ENCODE peak calls at places on chromosomes 3 and 15, in seven cellular contexts. J is NB4, D is choroid plexus epithelial cell, A is Panc1, Q is sigmoid colon, C is IMR-90, B is AG04450. T is an unnamed sample.
A peak's percentile ranks its signal among the peaks of the same experiment; 100 is the strongest.

GRCh38 chr15:25886498-25887140 is 23.5 kb upstream of the ATP10A start:
- DNase-seq in J (no peak), D (no peak), A (no peak), Q (no peak), C (no peak), B (no peak), T (no peak)

GRCh38 chr15:46265664-46266063 is 630.8 kb downstream of the SQOR start:
- DNase-seq in J (no peak), D (no peak), A (no peak), Q (no peak), C (no peak), B (no peak), T (no peak)

GRCh38 chr15:73851679-73852078 is 21.7 kb upstream of the TBC1D21 start:
- DNase-seq in J (peak; percentile 63), D (peak; percentile 76), A (no peak), Q (no peak), C (peak; percentile 64), B (peak; percentile 10), T (no peak)

GRCh38 chr3:28250999-28251398 is 9.6 kb downstream of the CMC1 start:
- DNase-seq in J (peak; percentile 25), D (no peak), A (no peak), Q (no peak), C (peak; percentile 21), B (no peak), T (no peak)

GRCh38 chr3:90010341-90010740 is 902.9 kb downstream of the EPHA3 start:
- DNase-seq in J (no peak), D (peak; percentile 84), A (no peak), Q (no peak), C (peak; percentile 47), B (no peak), T (no peak)

GRCh38 chr3:16994842-16995535 is 110.2 kb downstream of the PLCL2 start:
- DNase-seq in J (no peak), D (no peak), A (no peak), Q (no peak), C (no peak), B (no peak), T (no peak)

GRCh38 chr3:106161236-106161635 is 292.4 kb upstream of the CBLB start:
- DNase-seq in J (no peak), D (no peak), A (no peak), Q (no peak), C (no peak), B (no peak), T (no peak)

GRCh38 chr3:101900736-101901135 is 51.4 kb downstream of the NFKBIZ start:
- DNase-seq in J (no peak), D (peak; percentile 37), A (no peak), Q (no peak), C (no peak), B (no peak), T (no peak)

GRCh38 chr3:157063926-157064325 is 96.0 kb downstream of the CCNL1 start:
- DNase-seq in J (no peak), D (peak; percentile 53), A (no peak), Q (no peak), C (peak; percentile 43), B (no peak), T (no peak)

GRCh38 chr15:65418596-65418995 is 4.2 kb downstream of the IGDCC4 start:
- DNase-seq in J (no peak), D (no peak), A (no peak), Q (no peak), C (no peak), B (no peak), T (no peak)

GRCh38 chr15:98765610-98766009 is 117.3 kb downstream of the IGF1R start:
- DNase-seq in J (no peak), D (no peak), A (no peak), Q (no peak), C (no peak), B (no peak), T (no peak)

GRCh38 chr3:45560270-45561020 is 34.1 kb upstream of the LIMD1 start:
- DNase-seq in J (no peak), D (peak; percentile 46), A (no peak), Q (peak; percentile 95), C (peak; percentile 42), B (no peak), T (no peak)

GRCh38 chr3:151903501-151903991 is 30.1 kb downstream of the SUCNR1 start:
- DNase-seq in J (peak; percentile 93), D (peak; percentile 86), A (no peak), Q (no peak), C (peak; percentile 93), B (peak; percentile 67), T (no peak)

GRCh38 chr15:49610166-49610918 is 10.3 kb downstream of the FAM227B start:
- DNase-seq in J (no peak), D (no peak), A (no peak), Q (no peak), C (no peak), B (no peak), T (no peak)

GRCh38 chr15:95932676-95933075 is 397.8 kb upstream of the NR2F2 start:
- DNase-seq in J (no peak), D (peak; percentile 48), A (no peak), Q (no peak), C (peak; percentile 10), B (no peak), T (peak; percentile 94)

GRCh38 chr3:184505053-184505452 is 56.5 kb upstream of the EPHB3 start:
- DNase-seq in J (no peak), D (no peak), A (no peak), Q (no peak), C (no peak), B (no peak), T (peak; percentile 8)

GRCh38 chr3:3065876-3066275 is 44.3 kb downstream of the IL5RA start:
- DNase-seq in J (no peak), D (no peak), A (no peak), Q (no peak), C (peak; percentile 48), B (no peak), T (no peak)

GRCh38 chr3:150177673-150178378 is 207.1 kb upstream of the PFN2 start:
- DNase-seq in J (no peak), D (peak; percentile 76), A (no peak), Q (no peak), C (peak; percentile 84), B (peak; percentile 10), T (no peak)

GRCh38 chr3:106197532-106198187 is 328.8 kb upstream of the CBLB start:
- DNase-seq in J (no peak), D (peak; percentile 54), A (no peak), Q (no peak), C (no peak), B (no peak), T (no peak)

GRCh38 chr3:23796518-23796917 is 9.2 kb upstream of the UBE2E1 start:
- DNase-seq in J (no peak), D (no peak), A (no peak), Q (no peak), C (no peak), B (no peak), T (no peak)

GRCh38 chr3:188179006-188179966 is 25.3 kb downstream of the LPP start:
- DNase-seq in J (no peak), D (peak; percentile 51), A (no peak), Q (peak; percentile 89), C (peak; percentile 92), B (peak; percentile 76), T (peak; percentile 63)

GRCh38 chr3:98971183-98971681 is 69.7 kb upstream of the DCBLD2 start:
- DNase-seq in J (no peak), D (peak; percentile 76), A (no peak), Q (no peak), C (peak; percentile 95), B (no peak), T (no peak)

GRCh38 chr3:176950743-176951142 is 246.5 kb downstream of the TBL1XR1 start:
- DNase-seq in J (no peak), D (peak; percentile 54), A (peak; percentile 41), Q (no peak), C (peak; percentile 59), B (no peak), T (no peak)

GRCh38 chr3:128276577-128277183 is 123.4 kb downstream of the EEFSEC start:
- DNase-seq in J (no peak), D (no peak), A (no peak), Q (peak; percentile 32), C (no peak), B (no peak), T (no peak)
- H3K4me3 ChIP-seq in J (no peak overlapping the region), D (no peak overlapping the region), A (no peak overlapping the region), Q (no peak overlapping the region), C (no peak overlapping the region), B (no peak overlapping the region), T (no peak overlapping the region)

DNA sequence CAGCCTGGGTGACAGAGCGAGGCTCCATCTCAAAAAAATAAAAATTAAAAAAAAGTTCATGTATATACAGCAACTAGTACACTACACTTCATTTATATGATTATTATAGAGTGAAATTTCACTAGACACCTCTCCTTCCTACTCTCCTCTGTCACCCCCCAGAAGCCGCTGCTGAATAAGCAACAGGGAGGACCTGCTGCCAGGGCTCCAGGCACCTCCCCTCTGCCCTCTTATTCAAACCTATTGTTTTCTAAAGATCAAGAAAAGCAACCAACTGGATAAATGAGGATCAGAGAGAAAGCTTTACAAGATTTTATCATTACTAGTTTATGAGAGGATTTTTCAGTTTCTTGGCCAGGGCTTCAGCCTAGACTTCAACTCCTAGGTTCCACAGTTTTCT is 71.5 kb downstream of the DHX30 start:
- DNase-seq in J (no peak), D (no peak), A (no peak), Q (no peak), C (no peak), B (no peak), T (no peak)
- TF ChIP-seq CTCF in J (no peak), D (no peak), A (no peak), Q (no peak), C (no peak), B (no peak), T (no peak)

DNA sequence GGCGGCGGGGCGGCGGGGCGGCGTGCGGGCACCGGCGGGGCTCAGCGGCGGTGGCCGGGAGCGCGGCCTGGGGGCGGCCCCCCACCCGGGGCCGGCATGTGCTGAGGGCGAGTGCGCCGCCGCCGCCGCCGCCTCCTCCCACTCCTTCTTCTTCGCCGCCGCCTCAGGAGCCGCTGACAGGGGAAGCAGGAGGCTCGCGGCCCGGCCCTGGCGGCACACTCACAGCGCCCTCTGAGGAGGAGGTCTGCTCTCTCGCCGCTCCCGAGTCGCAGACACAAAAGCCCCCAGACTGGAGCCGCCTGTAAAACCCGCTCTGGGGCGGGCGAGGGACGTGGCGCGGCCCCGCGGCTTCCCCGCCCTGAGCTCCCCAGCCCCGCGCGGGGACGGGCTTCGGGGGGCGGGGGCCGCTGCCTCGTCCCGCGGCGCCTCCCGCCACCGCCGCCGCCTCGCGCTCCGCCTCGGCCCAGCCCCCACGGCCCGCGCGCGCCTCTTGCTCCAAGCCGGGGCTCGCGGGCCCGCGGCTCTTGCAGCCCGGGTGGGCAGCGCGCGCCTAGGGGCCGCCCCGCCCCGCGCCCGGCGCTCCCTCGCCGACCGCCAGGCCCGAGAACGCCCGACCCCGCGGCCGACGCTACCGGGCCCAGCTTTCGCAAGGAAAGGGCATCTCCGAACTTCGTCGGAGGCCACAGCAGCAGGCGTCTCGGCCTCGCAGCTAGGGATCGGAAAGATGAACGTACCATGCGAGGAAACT is at the start of gene PYGO1:
- DNase-seq in J (peak; percentile 75), D (peak; percentile 61), A (no peak), Q (peak; percentile 81), C (peak; percentile 62), B (peak; percentile 24), T (no peak)
- H3K4me3 ChIP-seq in J (no peak within 1 kb of the TSS), D (peak within 1 kb of the TSS; percentile 71), A (peak within 1 kb of the TSS; percentile 60), Q (peak within 1 kb of the TSS; percentile 66), C (peak within 1 kb of the TSS; percentile 75), B (peak within 1 kb of the TSS; percentile 77), T (peak within 1 kb of the TSS; percentile 66)

DNA sequence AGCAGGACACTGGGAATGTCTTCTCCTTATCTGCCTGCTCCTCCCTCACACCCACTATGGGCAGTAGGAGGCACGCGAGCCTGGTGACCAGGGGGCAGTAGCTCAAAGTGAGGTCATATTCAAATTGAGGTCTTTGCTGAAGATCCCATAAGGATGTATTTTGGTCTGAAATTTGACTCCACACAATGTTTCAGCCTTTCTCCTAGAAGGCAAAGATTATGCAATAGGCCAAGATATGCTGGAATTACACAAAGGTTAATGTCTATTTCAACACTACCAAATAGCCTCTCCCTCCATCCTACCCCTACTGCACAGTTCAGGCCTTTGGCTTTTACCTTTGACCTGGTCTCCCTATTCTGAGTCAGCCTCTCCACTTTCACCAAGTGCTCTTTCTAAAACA is 203.0 kb downstream of the TIGIT start:
- DNase-seq in J (no peak), D (peak; percentile 73), A (no peak), Q (no peak), C (peak; percentile 37), B (no peak), T (peak; percentile 23)
- TF ChIP-seq CTCF in J (no peak), D (peak; percentile 21), A (no peak), Q (no peak), C (no peak), B (no peak), T (no peak)